ENCODE peak calls at places on chromosomes 2 and 18, in four cellular contexts. W is esophagus squamous epithelium; X is CD4-positive, CD25-positive, alpha-beta regulatory T cell; C is lower lobe of right lung. P is an unnamed sample. For H3K9me3, the result is how much of the 10 kb centered on the place peaks cover.

GRCh38 chr2:9347411-9347853 is 75.9 kb downstream of the ITGB1BP1 start:
- DNase-seq in W (no peak), X (no peak), C (no peak), P (no peak)

GRCh38 chr2:133886735-133887675 is 318.7 kb upstream of the NCKAP5 start:
- DNase-seq in W (no peak), X (peak), C (peak), P (peak)

GRCh38 chr2:179749210-179749609 is 112.2 kb downstream of the ZNF385B start:
- DNase-seq in W (no peak), X (no peak), C (no peak), P (no peak)

GRCh38 chr2:174450021-174450816 is 36.6 kb downstream of the GPR155 start:
- DNase-seq in W (no peak), X (no peak), C (no peak), P (no peak)

GRCh38 chr2:10097352-10098148 is 17.3 kb upstream of the CYS1 start:
- DNase-seq in W (no peak), X (no peak), C (peak), P (peak)

GRCh38 chr2:65782186-65782585 is 349.8 kb upstream of the SPRED2 start:
- DNase-seq in W (no peak), X (no peak), C (no peak), P (no peak)

GRCh38 chr2:232323328-232323650 is 55.3 kb upstream of the ALPP start:
- DNase-seq in W (no peak), X (no peak), C (no peak), P (no peak)

GRCh38 chr2:220562375-220563140 is 935.1 kb downstream of the SLC4A3 start:
- DNase-seq in W (no peak), X (no peak), C (no peak), P (no peak)

GRCh38 chr18:9997711-9998110 is 83.9 kb downstream of the VAPA start:
- DNase-seq in W (no peak), X (no peak), C (no peak), P (no peak)

GRCh38 chr2:17579605-17580318 is 39.3 kb downstream of the VSNL1 start:
- DNase-seq in W (no peak), X (no peak), C (no peak), P (no peak)

GRCh38 chr2:18077724-18078123 is 199.3 kb downstream of the KCNS3 start:
- DNase-seq in W (no peak), X (peak), C (no peak), P (no peak)

GRCh38 chr2:235002198-235003095 is 50.6 kb downstream of the SH3BP4 start:
- DNase-seq in W (no peak), X (no peak), C (no peak), P (no peak)

GRCh38 chr2:150133623-150134022 is 353.8 kb downstream of the RND3 start:
- DNase-seq in W (no peak), X (peak), C (no peak), P (no peak)

GRCh38 chr2:196131384-196131861 is 40.0 kb downstream of the STK17B start:
- DNase-seq in W (no peak), X (peak), C (peak), P (no peak)

GRCh38 chr2:127423476-127423840 is 5.2 kb downstream of the PROC start:
- DNase-seq in W (no peak), X (peak), C (no peak), P (no peak)

GRCh38 chr2:96739051-96739632 is 722 bp downstream of the LMAN2L start:
- DNase-seq in W (no peak), X (no peak), C (no peak), P (no peak)

GRCh38 chr2:66437601-66438497 is 2.9 kb downstream of the MEIS1 start:
- DNase-seq in W (no peak), X (no peak), C (no peak), P (peak)

GRCh38 chr2:21469158-21469557 is 345.4 kb downstream of the TDRD15 start:
- DNase-seq in W (no peak), X (no peak), C (no peak), P (no peak)

GRCh38 chr18:68549257-68549871 is 165.5 kb downstream of the TMX3 start:
- DNase-seq in W (no peak), X (no peak), C (no peak), P (no peak)

GRCh38 chr2:238881353-238882082 is 33.6 kb downstream of the TWIST2 start:
- DNase-seq in W (no peak), X (peak), C (no peak), P (no peak)

GRCh38 chr2:80527119-80527518 is 222.6 kb upstream of the LRRTM1 start:
- DNase-seq in W (no peak), X (no peak), C (no peak), P (no peak)

GRCh38 chr2:74584088-74584645 is 29.6 kb downstream of the DOK1 start:
- DNase-seq in W (no peak), X (peak), C (no peak), P (no peak)

GRCh38 chr2:190320696-190321095 is 1.1 kb upstream of the HIBCH start:
- DNase-seq in W (no peak), X (peak), C (no peak), P (no peak)

GRCh38 chr2:100239513-100240210 is 82.6 kb downstream of the LONRF2 start:
- DNase-seq in W (no peak), X (no peak), C (no peak), P (no peak)

GRCh38 chr2:72924353-72925240 is 7.3 kb downstream of the EMX1 start:
- DNase-seq in W (no peak), X (peak), C (no peak), P (peak)

DNA sequence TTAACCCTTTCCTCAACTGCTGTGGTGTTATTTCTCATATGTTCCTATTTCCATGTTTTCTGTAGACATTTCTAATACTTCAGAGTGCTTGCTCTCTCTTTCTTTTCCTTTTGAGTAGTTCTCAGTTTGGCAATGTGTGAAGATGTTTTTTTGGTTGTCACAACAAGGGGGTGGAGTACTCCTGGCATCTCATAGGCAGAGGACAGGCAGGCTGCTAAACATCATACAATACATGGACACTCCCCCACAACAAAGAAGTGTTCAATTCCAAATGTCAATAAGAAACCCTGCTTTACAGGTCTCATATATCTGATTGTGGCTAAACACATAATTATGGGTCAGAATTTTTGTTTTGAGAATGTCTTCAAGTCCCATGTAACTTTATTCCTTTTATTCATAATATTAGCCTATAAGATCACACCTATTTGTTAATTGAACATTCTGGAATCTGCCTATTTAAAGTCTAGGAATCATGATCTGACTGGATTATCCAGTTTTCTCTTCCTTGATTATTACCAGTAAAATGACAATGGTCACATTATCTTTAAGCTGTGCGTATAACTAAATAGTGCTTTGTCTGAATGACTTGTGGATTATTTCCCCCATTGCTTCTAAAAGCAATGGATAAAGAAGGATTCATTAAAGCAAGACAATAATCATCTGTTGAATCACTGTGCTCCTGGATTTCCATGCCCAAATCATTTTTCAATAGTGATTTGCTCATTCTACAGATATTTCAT is 46.8 kb upstream of the ITPRID2 start:
- DNase-seq in W (no peak), X (no peak), C (no peak), P (no peak)
- H3K27ac ChIP-seq in W (no peak), X (no peak), C (no peak), P (no peak)

GRCh38 chr2:105824446-105824845 is 79.7 kb downstream of the NCK2 start:
- DNase-seq in W (no peak), X (no peak), C (no peak), P (no peak)
- H3K9me3 ChIP-seq in W (under half), X (under half), C (under half), P (under half)

DNA sequence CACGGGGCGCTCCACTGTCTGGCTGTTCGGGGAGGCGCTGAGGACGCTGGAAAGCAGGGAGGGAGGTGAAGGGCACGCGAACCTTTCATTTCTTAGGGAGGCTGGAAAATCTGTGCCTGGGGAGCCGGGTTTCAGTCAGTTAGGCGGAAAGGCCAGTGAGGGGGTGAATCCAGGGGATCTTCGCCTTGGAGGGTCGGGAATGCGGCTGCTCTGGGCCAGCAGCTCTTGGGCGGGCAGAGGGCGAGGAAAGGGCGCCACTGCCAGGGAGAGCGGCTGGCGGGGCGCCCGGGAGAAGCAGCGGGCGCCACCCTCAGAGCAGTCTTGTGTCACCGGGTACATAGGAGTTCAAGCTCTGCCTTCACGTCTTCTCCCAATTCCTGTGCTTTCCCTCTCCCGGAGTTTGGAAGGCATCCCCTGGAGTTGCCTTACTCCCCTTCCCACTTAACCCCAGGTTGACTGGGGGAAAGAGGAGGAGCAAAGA is 1.4 kb downstream of the CCDC85A start:
- DNase-seq in W (no peak), X (no peak), C (no peak), P (peak)
- H3K27ac ChIP-seq in W (peak), X (no peak), C (peak), P (peak)

GRCh38 chr2:45009303-45009927 is at the start of gene SIX2:
- DNase-seq in W (no peak), X (no peak), C (peak), P (peak)

GRCh38 chr2:45009928-45010705 is 865 bp upstream of the SIX2 start:
- DNase-seq in W (no peak), X (no peak), C (no peak), P (peak)

GRCh38 chr2:45012733-45013132 is 3.5 kb upstream of the SIX2 start:
- DNase-seq in W (no peak), X (no peak), C (no peak), P (no peak)

GRCh38 chr2:45011621-45012602 is 2.7 kb upstream of the SIX2 start:
- DNase-seq in W (no peak), X (no peak), C (no peak), P (no peak)

GRCh38 chr2:45010706-45011036 is 1.4 kb upstream of the SIX2 start:
- DNase-seq in W (no peak), X (no peak), C (no peak), P (no peak)
- H3K9me3 ChIP-seq in W (under half), X (under half), C (under half), P (under half)

GRCh38 chr2:26905341-26906198 is 57.6 kb downstream of the DPYSL5 start:
- DNase-seq in W (no peak), X (no peak), C (no peak), P (no peak)

GRCh38 chr2:26901326-26902183 is 53.6 kb downstream of the DPYSL5 start:
- DNase-seq in W (no peak), X (no peak), C (no peak), P (no peak)

GRCh38 chr2:26903676-26904075 is 55.7 kb downstream of the DPYSL5 start:
- DNase-seq in W (no peak), X (no peak), C (no peak), P (no peak)

GRCh38 chr2:26907416-26907815 is 59.5 kb downstream of the DPYSL5 start:
- DNase-seq in W (no peak), X (no peak), C (no peak), P (no peak)

GRCh38 chr2:26904839-26905238 is 56.9 kb downstream of the DPYSL5 start:
- DNase-seq in W (no peak), X (no peak), C (no peak), P (no peak)
- H3K27ac ChIP-seq in W (no peak), X (no peak), C (no peak), P (no peak)

DNA sequence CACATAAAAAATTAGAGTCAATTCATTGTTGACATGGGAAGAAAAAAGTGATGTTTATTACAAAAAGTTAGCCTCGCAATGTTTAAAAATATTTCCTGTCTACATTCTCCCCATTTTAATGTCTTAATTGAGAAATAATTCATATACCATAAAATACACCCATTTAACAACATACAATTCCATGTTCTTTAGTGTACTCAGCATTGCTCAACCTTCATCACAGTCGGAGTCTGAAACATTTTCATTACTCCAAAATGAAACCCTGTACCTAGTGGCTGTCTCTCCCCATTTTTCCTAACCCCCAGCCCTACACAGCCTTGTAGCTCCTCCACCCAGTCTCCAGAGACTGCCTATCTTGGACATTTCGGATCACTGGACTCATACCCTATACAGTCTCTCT is 103.9 kb upstream of the CBLN2 start:
- DNase-seq in W (no peak), X (no peak), C (no peak), P (no peak)
- H3K9me3 ChIP-seq in W (under half), X (under half), C (under half), P (under half)

GRCh38 chr18:36734589-36734988 is 94.2 kb downstream of the TPGS2 start:
- DNase-seq in W (no peak), X (no peak), C (no peak), P (no peak)
- H3K27ac ChIP-seq in W (no peak), X (no peak), C (no peak), P (no peak)

GRCh38 chr2:42317486-42317885 is 43.5 kb downstream of the COX7A2L start:
- DNase-seq in W (no peak), X (no peak), C (no peak), P (no peak)
- H3K9me3 ChIP-seq in W (under half), X (under half), C (under half), P (under half)

DNA sequence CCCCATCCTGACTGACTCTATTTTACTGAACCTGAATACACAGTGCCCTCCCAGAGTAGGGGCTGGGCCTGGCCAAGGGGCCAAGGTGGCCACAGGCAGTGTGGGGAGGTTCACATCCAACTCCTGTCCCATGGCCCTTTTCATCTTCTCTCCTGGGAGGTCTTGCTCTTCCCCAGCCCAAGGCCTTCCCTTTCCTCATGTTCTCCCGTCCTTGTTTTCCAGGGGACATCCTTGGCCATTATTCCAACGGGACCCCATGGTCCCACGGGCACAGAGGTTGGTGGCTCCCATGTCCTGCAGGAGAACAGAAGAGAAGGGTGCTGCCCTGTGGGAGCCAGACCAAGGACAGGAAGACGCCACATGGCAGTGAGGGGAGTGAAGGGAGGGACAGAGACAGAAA is 10.4 kb downstream of the MALL start:
- DNase-seq in W (no peak), X (no peak), C (no peak), P (no peak)
- H3K27ac ChIP-seq in W (peak), X (no peak), C (peak), P (peak)

P was measured in heart left ventricle.